ENCODE peak calls at places on chromosome 4, in five cellular contexts. N is stimulated activated CD4-positive, alpha-beta T cell treated with anti-CD3 and anti-CD28 coated beads, Interleukin-4, amount 100 ng/mL, for 48 hours; I is fibroblast of the aortic adventitia; X is H4; S is heart right ventricle. A is an unnamed sample.

GRCh38 chr4:110631582-110632505 is 9.0 kb upstream of the PITX2 start:
- DNase-seq in I (peak), X (no peak), S (peak), N (peak), A (no peak)

GRCh38 chr4:144267084-144267483 is 126.6 kb upstream of the GYPA start:
- DNase-seq in N (no peak), X (no peak), S (no peak), I (no peak), A (no peak)

GRCh38 chr4:94158883-94159282 is 48.8 kb upstream of the SMARCAD1 start:
- DNase-seq in I (no peak), X (no peak), N (no peak), S (no peak), A (no peak)

GRCh38 chr4:74671074-74671698 is 123.1 kb downstream of the BTC start:
- DNase-seq in X (peak), I (peak), S (no peak), N (peak), A (no peak)

GRCh38 chr4:179447308-179447707 is 2005.1 kb upstream of the AGA start:
- DNase-seq in X (no peak), I (no peak), S (no peak), N (no peak), A (no peak)

GRCh38 chr4:113051361-113051760 is 1.9 kb downstream of the ANK2 start:
- DNase-seq in I (no peak), S (no peak), N (no peak), X (no peak), A (no peak)

GRCh38 chr4:73259552-73260140 is 1.0 kb upstream of the ANKRD17 start:
- DNase-seq in S (no peak), N (peak), I (no peak), X (peak), A (no peak)

GRCh38 chr4:92791876-92792490 is 488.2 kb downstream of the GRID2 start:
- DNase-seq in S (no peak), X (peak), N (no peak), I (no peak), A (peak)

GRCh38 chr4:6944311-6945051 is 34.9 kb downstream of the TBC1D14 start:
- DNase-seq in X (no peak), S (no peak), I (no peak), N (no peak), A (no peak)

GRCh38 chr4:150960079-150960478 is 55.0 kb downstream of the LRBA start:
- DNase-seq in I (peak), N (no peak), S (no peak), X (peak), A (no peak)